ENCODE peak calls at places on chromosomes 3 and 15, in five cellular contexts. E, A, J, L and K are unnamed samples.

GRCh38 chr15:75637245-75638009 is 2.6 kb downstream of the IMP3 start:
- DNase-seq in E (no peak), A (no peak), J (no peak), L (no peak), K (no peak)

GRCh38 chr15:92613841-92614240 is 41.7 kb downstream of the FAM174B start:
- DNase-seq in E (no peak), A (no peak), J (no peak), L (no peak), K (no peak)

GRCh38 chr3:78035020-78035660 is 995.2 kb downstream of the ROBO2 start:
- DNase-seq in E (no peak), A (no peak), J (no peak), L (no peak), K (no peak)

GRCh38 chr15:91922701-91923279 is 69.3 kb downstream of the SLCO3A1 start:
- DNase-seq in E (no peak), A (no peak), J (no peak), L (no peak), K (no peak)

GRCh38 chr3:126539558-126540250 is 15.7 kb downstream of the CHST13 start:
- DNase-seq in E (no peak), A (no peak), J (no peak), L (no peak), K (no peak)

GRCh38 chr3:120798346-120798745 is 55.8 kb downstream of the GTF2E1 start:
- DNase-seq in E (no peak), A (no peak), J (no peak), L (no peak), K (no peak)

GRCh38 chr15:75903331-75904240 is at the start of gene FBXO22:
- DNase-seq in E (peak), A (peak), J (peak), L (peak), K (peak)

GRCh38 chr3:144112036-144112435 is 140.4 kb downstream of the DIPK2A start:
- DNase-seq in E (no peak), A (no peak), J (no peak), L (no peak), K (no peak)

GRCh38 chr15:27268923-27269322 is 297.9 kb downstream of the GABRG3 start:
- DNase-seq in E (no peak), A (no peak), J (no peak), L (no peak), K (no peak)

GRCh38 chr3:60363817-60364216 is 887.4 kb downstream of the FHIT start:
- DNase-seq in E (no peak), A (no peak), J (no peak), L (no peak), K (no peak)

GRCh38 chr3:61901986-61902385 is 340.6 kb downstream of the PTPRG start:
- DNase-seq in E (no peak), A (no peak), J (no peak), L (no peak), K (no peak)

GRCh38 chr15:96514607-96515285 is 184.2 kb downstream of the NR2F2 start:
- DNase-seq in E (no peak), A (no peak), J (no peak), L (no peak), K (no peak)

GRCh38 chr15:95770191-95770590 is 560.3 kb upstream of the NR2F2 start:
- DNase-seq in E (no peak), A (no peak), J (no peak), L (no peak), K (no peak)

GRCh38 chr3:159765025-159765859 is 223.4 kb upstream of the IL12A start:
- DNase-seq in E (peak), A (no peak), J (no peak), L (no peak), K (peak)

GRCh38 chr3:159765860-159766294 is 222.8 kb upstream of the IL12A start:
- DNase-seq in E (no peak), A (no peak), J (no peak), L (no peak), K (no peak)

GRCh38 chr3:159762981-159763465 is 225.6 kb upstream of the IL12A start:
- DNase-seq in E (no peak), A (peak), J (no peak), L (no peak), K (no peak)

GRCh38 chr3:159763466-159764210 is 225.0 kb upstream of the IL12A start:
- DNase-seq in E (peak), A (peak), J (no peak), L (no peak), K (peak)

GRCh38 chr3:159764211-159765024 is 224.2 kb upstream of the IL12A start:
- DNase-seq in E (no peak), A (no peak), J (no peak), L (no peak), K (peak)
- TF ChIP-seq SRF in E (no peak), A (no peak), J (no peak), L (no peak), K (no peak)

GRCh38 chr3:106588739-106589138 is 719.9 kb upstream of the CBLB start:
- DNase-seq in E (no peak), A (no peak), J (no peak), L (no peak), K (no peak)

GRCh38 chr3:106589306-106589942 is 720.6 kb upstream of the CBLB start:
- DNase-seq in E (no peak), A (no peak), J (no peak), L (no peak), K (no peak)

GRCh38 chr3:106582151-106582550 is 713.3 kb upstream of the CBLB start:
- DNase-seq in E (no peak), A (no peak), J (no peak), L (no peak), K (no peak)

GRCh38 chr3:106590259-106590658 is 721.4 kb upstream of the CBLB start:
- DNase-seq in E (no peak), A (no peak), J (no peak), L (no peak), K (no peak)

GRCh38 chr3:106587581-106587980 is 718.8 kb upstream of the CBLB start:
- DNase-seq in E (no peak), A (no peak), J (no peak), L (no peak), K (no peak)
- H2AFZ ChIP-seq in E (no peak), A (no peak), J (no peak), L (no peak), K (no peak)

DNA sequence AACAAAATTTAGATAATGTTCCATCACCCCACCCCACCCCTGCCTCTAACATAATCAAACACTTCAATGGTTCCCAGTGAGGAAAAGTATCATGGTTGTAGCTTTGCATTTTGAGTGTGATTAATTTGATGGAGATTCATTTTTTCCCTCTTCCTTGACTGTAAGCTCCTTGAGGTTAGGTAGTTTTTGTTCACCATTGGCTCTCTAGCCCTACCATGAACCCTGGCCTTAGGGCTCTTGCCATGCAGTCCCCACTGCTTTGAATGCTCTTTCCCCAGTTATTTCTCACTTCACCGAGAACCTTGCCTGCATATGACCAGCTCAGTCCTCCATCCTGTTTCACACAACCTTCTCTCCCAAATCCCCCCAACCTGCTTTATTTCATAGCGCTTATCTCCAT is 5.0 kb upstream of the MBNL1 start:
- DNase-seq in E (no peak), A (no peak), J (no peak), L (no peak), K (no peak)
- H3K4me2 ChIP-seq in E (no peak), A (no peak), J (no peak), L (no peak), K (no peak)

GRCh38 chr15:59887211-59887610 is 116.9 kb upstream of the FOXB1 start:
- DNase-seq in E (no peak), A (no peak), J (no peak), L (no peak), K (no peak)

GRCh38 chr15:59885832-59886231 is 118.3 kb upstream of the FOXB1 start:
- DNase-seq in E (no peak), A (no peak), J (no peak), L (no peak), K (no peak)

DNA sequence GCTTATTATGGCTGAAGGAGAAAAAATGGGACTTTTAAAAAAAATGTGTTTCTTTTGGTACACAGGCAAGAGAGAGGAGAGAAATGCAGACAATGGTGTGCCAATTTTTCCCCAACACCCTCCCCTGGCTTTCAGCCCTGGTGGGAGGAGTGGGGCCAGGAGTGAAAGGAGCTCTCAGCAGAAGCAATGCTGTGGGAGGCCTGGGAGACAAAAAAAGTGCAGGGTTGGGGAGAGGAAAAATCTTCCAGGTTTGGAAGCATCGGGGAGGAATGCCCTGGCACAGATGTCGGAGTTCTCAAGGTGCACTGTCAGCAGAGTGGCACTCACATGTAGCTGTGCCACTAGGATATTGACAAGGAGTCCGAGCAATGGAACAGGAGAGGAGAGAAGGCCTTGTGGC is 117.6 kb upstream of the FOXB1 start:
- DNase-seq in E (no peak), A (no peak), J (no peak), L (no peak), K (no peak)
- TF ChIP-seq SRF in E (no peak), A (no peak), J (no peak), L (no peak), K (no peak)

GRCh38 chr15:31977138-31977537 is 53.2 kb upstream of the CHRNA7 start:
- DNase-seq in E (no peak), A (no peak), J (no peak), L (no peak), K (no peak)

GRCh38 chr15:31974154-31974794 is 56.0 kb upstream of the CHRNA7 start:
- DNase-seq in E (no peak), A (no peak), J (no peak), L (no peak), K (no peak)

GRCh38 chr15:31975446-31976229 is 54.7 kb upstream of the CHRNA7 start:
- DNase-seq in E (no peak), A (no peak), J (no peak), L (no peak), K (peak)

GRCh38 chr15:31973197-31973596 is 57.1 kb upstream of the CHRNA7 start:
- DNase-seq in E (no peak), A (no peak), J (no peak), L (no peak), K (no peak)

DNA sequence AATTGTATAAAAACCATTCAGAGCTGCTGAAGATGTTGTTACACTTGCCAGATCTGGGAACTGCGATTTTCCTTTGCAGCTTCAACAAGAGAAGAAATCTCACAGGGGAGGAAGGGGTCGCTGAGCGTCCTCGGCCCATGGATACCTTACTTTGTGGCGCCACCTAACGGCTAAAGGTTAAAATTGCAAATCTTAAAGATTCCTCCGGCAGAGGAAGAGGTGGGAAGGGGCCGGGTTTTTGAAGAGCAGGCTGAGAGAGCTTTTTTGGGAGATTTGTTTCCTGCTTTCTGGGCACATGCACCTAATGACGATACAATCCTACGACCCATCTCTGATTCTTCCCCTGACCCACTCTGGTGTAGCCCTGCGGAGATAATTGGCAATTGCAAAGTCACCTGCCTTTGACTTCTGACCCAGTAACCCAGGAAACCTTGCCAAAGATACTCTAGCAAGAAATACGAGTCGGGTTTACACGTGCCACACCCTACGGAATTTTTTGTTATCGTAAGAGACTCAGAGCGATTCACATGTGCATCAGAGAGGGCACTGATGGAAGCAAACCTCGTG is 55.4 kb upstream of the CHRNA7 start:
- DNase-seq in E (no peak), A (peak), J (no peak), L (peak), K (no peak)
- H2AFZ ChIP-seq in E (peak), A (no peak), J (no peak), L (no peak), K (peak)

DNA sequence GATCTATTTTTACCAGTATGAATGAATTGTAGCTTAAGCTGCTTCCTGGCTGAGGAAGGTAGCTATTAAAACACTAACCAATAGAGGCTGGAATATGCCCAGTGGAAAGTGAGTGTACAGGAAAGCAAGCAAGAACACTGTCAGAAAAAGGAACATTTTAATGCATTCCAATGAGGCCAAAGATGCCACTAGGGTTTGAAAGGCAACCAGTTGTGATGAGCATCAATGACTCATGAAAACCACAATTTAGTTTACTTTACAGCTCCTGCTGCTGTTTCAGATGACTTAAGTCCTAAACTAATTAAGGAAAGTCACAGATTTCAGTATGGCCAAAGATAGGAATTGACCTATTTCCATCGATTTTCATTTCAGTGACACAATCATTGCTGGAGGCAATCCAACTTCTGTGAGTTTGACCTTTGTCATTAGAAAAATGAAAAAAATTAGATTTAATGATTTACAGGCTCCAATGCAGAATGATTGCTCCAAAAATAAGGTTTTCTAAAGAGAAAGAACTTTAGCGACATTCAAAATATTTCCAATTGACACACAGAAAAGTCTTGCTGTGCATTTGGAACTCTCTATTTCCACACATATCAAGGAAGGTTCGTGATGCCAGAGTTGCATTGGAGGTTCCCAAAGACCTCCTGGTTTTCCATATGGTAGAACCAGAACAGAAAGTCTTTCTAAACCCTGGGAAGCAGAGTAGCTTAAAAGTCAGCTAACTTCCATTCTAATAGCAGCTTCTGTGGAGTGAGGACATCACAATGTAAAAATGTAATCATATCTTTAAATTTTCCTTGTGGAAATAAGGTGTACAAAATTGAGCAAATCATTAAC is 103.0 kb downstream of the SUCNR1 start:
- DNase-seq in E (peak), A (no peak), J (no peak), L (peak), K (no peak)
- H3K4me2 ChIP-seq in E (peak), A (no peak), J (no peak), L (no peak), K (no peak)

DNA sequence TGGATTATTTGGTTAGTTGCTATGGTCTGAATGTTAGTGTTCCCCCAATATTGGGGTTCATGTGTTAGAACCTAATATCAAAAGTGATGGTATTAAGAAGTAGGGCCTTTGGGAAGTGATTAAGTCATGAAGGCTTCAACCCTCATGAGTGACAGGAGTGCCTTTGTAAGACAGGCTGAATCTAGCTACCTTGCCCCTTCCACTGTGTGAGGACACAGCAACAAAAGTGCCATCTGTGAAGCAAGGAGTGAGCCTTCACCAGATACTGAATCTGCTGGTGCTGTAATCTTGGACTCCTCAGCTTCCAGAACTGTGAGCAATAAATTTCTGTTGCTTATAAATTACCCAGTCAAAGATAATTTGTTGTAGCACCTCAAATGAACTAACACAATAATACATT is 22.6 kb upstream of the SATB1 start:
- DNase-seq in E (no peak), A (no peak), J (no peak), L (no peak), K (no peak)
- TF ChIP-seq SRF in E (no peak), A (no peak), J (no peak), L (no peak), K (no peak)

GRCh38 chr3:58112185-58112535 is 98.6 kb downstream of the DNASE1L3 start:
- DNase-seq in E (no peak), A (no peak), J (no peak), L (no peak), K (no peak)
- H2AFZ ChIP-seq in E (no peak), A (no peak), J (peak), L (no peak), K (no peak)